ENCODE peak calls at places on chromosomes 13 and 19, in six cellular contexts. M, F, J, U, T and K are unnamed samples.

GRCh38 chr13:113288880-113289279 is 8.2 kb upstream of the LAMP1 start:
- DNase-seq in M (no peak), F (no peak), J (no peak), U (no peak), T (no peak), K (no peak)

GRCh38 chr19:53328967-53329366 is 4.6 kb upstream of the ZNF845 start:
- DNase-seq in M (peak), F (peak), J (no peak), U (no peak), T (peak), K (no peak)

GRCh38 chr13:71477735-71478134 is 389.3 kb downstream of the DACH1 start:
- DNase-seq in M (no peak), F (no peak), J (no peak), U (no peak), T (no peak), K (no peak)

GRCh38 chr19:19548915-19549537 is 11.0 kb downstream of the CILP2 start:
- DNase-seq in M (no peak), F (no peak), J (no peak), U (no peak), T (no peak), K (no peak)

GRCh38 chr19:17943284-17944221 is 10.7 kb downstream of the CCDC124 start:
- DNase-seq in M (no peak), F (no peak), J (no peak), U (peak), T (no peak), K (no peak)

GRCh38 chr13:45120967-45121366 is 657 bp downstream of the GTF2F2 start:
- DNase-seq in M (no peak), F (no peak), J (no peak), U (no peak), T (no peak), K (no peak)

GRCh38 chr13:39603424-39603947 is 493 bp upstream of the LHFPL6 start:
- DNase-seq in M (peak), F (peak), J (no peak), U (no peak), T (no peak), K (no peak)

GRCh38 chr13:40777957-40778235 is 6.9 kb upstream of the MRPS31 start:
- DNase-seq in M (no peak), F (no peak), J (no peak), U (no peak), T (no peak), K (no peak)

GRCh38 chr19:10006335-10006708 is 4.0 kb downstream of the COL5A3 start:
- DNase-seq in M (no peak), F (no peak), J (no peak), U (no peak), T (peak), K (no peak)

GRCh38 chr19:13637664-13638063 is 126.7 kb upstream of the MRI1 start:
- DNase-seq in M (no peak), F (no peak), J (no peak), U (no peak), T (no peak), K (no peak)

GRCh38 chr13:93270769-93271753 is 44.5 kb downstream of the GPC6 start:
- DNase-seq in M (no peak), F (no peak), J (no peak), U (no peak), T (no peak), K (no peak)

GRCh38 chr13:45851171-45851889 is at the start of gene SIAH3:
- DNase-seq in M (no peak), F (no peak), J (no peak), U (no peak), T (no peak), K (no peak)

GRCh38 chr13:51584731-51585191 is 499 bp downstream of the WDFY2 start:
- DNase-seq in M (peak), F (peak), J (peak), U (peak), T (no peak), K (no peak)

GRCh38 chr13:46211521-46212351 is at the start of gene LRRC63:
- DNase-seq in M (peak), F (peak), J (peak), U (peak), T (peak), K (no peak)

GRCh38 chr19:48954595-48955307 is at the start of gene BAX:
- DNase-seq in M (peak), F (peak), J (peak), U (peak), T (peak), K (peak)

GRCh38 chr19:48958006-48958405 is 3.3 kb downstream of the BAX start:
- DNase-seq in M (no peak), F (no peak), J (no peak), U (no peak), T (no peak), K (no peak)

GRCh38 chr19:48950830-48951519 is 3.7 kb upstream of the BAX start:
- DNase-seq in M (no peak), F (no peak), J (no peak), U (no peak), T (no peak), K (no peak)

GRCh38 chr19:48955308-48955958 is 758 bp downstream of the BAX start:
- DNase-seq in M (no peak), F (no peak), J (no peak), U (no peak), T (no peak), K (no peak)

GRCh38 chr19:48954011-48954594 is 572 bp upstream of the BAX start:
- DNase-seq in M (no peak), F (no peak), J (no peak), U (peak), T (no peak), K (no peak)
- H3K4me3 ChIP-seq in M (no peak), F (peak), J (peak), U (peak), T (peak), K (peak)

GRCh38 chr19:577439-578392 is 5.3 kb downstream of the BSG start:
- DNase-seq in M (no peak), F (no peak), J (no peak), U (no peak), T (no peak), K (no peak)
- TF ChIP-seq CTCF in M (no peak), F (no peak), J (no peak), U (no peak), T (no peak), K (no peak)

DNA sequence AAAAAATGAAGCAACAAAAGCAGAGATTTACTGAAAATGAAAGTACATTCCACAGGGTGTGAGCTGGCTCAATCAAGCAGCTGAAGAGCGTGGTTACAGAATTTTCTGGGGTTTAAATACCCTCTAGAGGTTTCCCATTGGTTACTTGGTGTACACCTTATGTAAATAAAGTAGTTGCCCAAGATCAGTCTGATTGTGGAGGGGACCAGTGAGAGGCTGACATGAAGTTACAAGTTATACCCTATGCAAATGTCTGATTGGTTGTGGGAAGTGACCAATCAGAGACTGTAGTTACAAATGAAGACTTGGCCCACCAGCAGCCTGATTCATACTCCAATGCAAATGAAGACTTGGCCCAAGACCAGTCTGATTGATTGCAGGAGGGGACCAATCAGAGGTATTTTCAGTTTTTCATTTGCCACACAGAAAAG is 30.0 kb downstream of the KCTD12 start:
- DNase-seq in M (no peak), F (no peak), J (no peak), U (no peak), T (no peak), K (no peak)
- H3K27ac ChIP-seq in M (no peak), F (no peak), J (no peak), U (no peak), T (no peak), K (no peak)

DNA sequence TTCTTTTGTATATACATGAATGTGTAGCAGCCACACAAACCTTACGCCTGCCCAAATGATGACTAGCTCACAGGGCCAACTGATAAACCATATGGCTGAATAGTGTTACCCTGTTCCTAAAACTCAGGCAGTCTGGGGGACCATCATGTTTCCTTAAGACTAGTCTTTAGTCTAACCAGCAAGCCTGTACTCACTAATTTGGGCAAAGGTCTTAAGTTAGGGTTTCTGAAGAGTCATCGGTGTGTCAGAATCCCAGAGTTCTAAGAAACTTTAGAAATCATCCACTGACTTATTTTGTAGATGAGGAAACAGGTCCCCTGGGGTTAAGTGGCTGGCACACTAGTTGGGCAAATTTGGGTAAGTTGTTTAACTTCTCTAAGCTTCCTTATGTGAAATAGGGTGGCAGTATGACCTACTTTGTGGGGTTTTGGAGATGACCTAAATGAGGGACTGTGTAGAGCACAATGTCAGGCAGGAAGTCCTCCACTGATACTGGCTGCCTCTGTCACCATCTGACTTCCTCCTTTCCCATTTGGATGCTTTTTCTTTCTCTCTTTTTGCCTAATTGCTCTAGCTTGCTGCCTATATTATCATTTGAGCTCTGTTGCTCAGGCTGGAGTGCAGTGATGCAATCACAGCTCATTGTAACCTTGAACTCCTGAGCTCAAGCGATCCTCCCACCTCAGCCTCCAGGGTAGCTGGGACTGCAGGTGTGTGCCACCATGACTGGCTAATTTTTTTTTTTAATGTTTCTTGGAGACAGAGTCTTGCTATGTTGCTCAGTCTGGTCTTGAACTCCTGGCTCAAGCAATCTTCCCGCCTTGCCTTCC is 2.4 kb downstream of the ADGRE3 start:
- DNase-seq in M (no peak), F (no peak), J (no peak), U (no peak), T (no peak), K (no peak)
- H3K4me3 ChIP-seq in M (no peak), F (no peak), J (no peak), U (no peak), T (no peak), K (no peak)